ENCODE peak calls at places on chromosomes 7 and 10, in ten cellular contexts. One of them, this sample, is unnamed.

GRCh38 chr7:41437257-41438196 is 265.4 kb downstream of the INHBA start:
- DNase-seq in GM18507: no peak
- DNase-seq in natural killer cell: no peak
- DNase-seq in memory B cell: no peak
- DNase-seq in COR-L47: no peak
- DNase-seq in activated CD4-positive, alpha-beta T cell treated with anti-CD3 and anti-CD28 coated beads, Interleukin-2, amount 50 U/mL, for 1 hour: no peak
- DNase-seq in BE2C: no peak
- DNase-seq in T-helper 17 cell: no peak
- DNase-seq in KG1: no peak
- DNase-seq in glutamatergic neuron: no peak
- DNase-seq in this sample: no peak

GRCh38 chr10:17644485-17644964 is 574 bp downstream of the STAM start:
- DNase-seq in GM18507: no peak
- DNase-seq in natural killer cell: no peak
- DNase-seq in memory B cell: no peak
- DNase-seq in COR-L47: no peak
- DNase-seq in activated CD4-positive, alpha-beta T cell treated with anti-CD3 and anti-CD28 coated beads, Interleukin-2, amount 50 U/mL, for 1 hour: no peak
- DNase-seq in BE2C: peak; percentile 30
- DNase-seq in T-helper 17 cell: no peak
- DNase-seq in KG1: no peak
- DNase-seq in glutamatergic neuron: peak; percentile 59
- DNase-seq in this sample: no peak

GRCh38 chr10:123301077-123301875 is 147.1 kb downstream of the BUB3 start:
- DNase-seq in GM18507: no peak
- DNase-seq in natural killer cell: no peak
- DNase-seq in memory B cell: no peak
- DNase-seq in COR-L47: peak; percentile 23
- DNase-seq in activated CD4-positive, alpha-beta T cell treated with anti-CD3 and anti-CD28 coated beads, Interleukin-2, amount 50 U/mL, for 1 hour: no peak
- DNase-seq in BE2C: peak; percentile 83
- DNase-seq in T-helper 17 cell: no peak
- DNase-seq in KG1: no peak
- DNase-seq in glutamatergic neuron: peak; percentile 83
- DNase-seq in this sample: peak; percentile 66

GRCh38 chr10:18158698-18159342 is 18.6 kb downstream of the CACNB2 start:
- DNase-seq in GM18507: no peak
- DNase-seq in natural killer cell: no peak
- DNase-seq in memory B cell: no peak
- DNase-seq in COR-L47: no peak
- DNase-seq in activated CD4-positive, alpha-beta T cell treated with anti-CD3 and anti-CD28 coated beads, Interleukin-2, amount 50 U/mL, for 1 hour: no peak
- DNase-seq in BE2C: no peak
- DNase-seq in T-helper 17 cell: no peak
- DNase-seq in KG1: no peak
- DNase-seq in glutamatergic neuron: no peak
- DNase-seq in this sample: no peak

GRCh38 chr10:110358869-110359629 is 54.3 kb upstream of the SMNDC1 start:
- DNase-seq in GM18507: no peak
- DNase-seq in natural killer cell: no peak
- DNase-seq in memory B cell: no peak
- DNase-seq in COR-L47: no peak
- DNase-seq in activated CD4-positive, alpha-beta T cell treated with anti-CD3 and anti-CD28 coated beads, Interleukin-2, amount 50 U/mL, for 1 hour: no peak
- DNase-seq in BE2C: no peak
- DNase-seq in T-helper 17 cell: no peak
- DNase-seq in KG1: no peak
- DNase-seq in glutamatergic neuron: no peak
- DNase-seq in this sample: no peak

GRCh38 chr7:152176797-152177196 is 151.3 kb downstream of the GALNT11 start:
- DNase-seq in GM18507: no peak
- DNase-seq in natural killer cell: no peak
- DNase-seq in memory B cell: peak; percentile 30
- DNase-seq in COR-L47: no peak
- DNase-seq in activated CD4-positive, alpha-beta T cell treated with anti-CD3 and anti-CD28 coated beads, Interleukin-2, amount 50 U/mL, for 1 hour: no peak
- DNase-seq in BE2C: no peak
- DNase-seq in T-helper 17 cell: no peak
- DNase-seq in KG1: no peak
- DNase-seq in glutamatergic neuron: no peak
- DNase-seq in this sample: no peak

GRCh38 chr7:112989531-112989930 is 97.1 kb downstream of the GPR85 start:
- DNase-seq in GM18507: no peak
- DNase-seq in natural killer cell: no peak
- DNase-seq in memory B cell: no peak
- DNase-seq in COR-L47: no peak
- DNase-seq in activated CD4-positive, alpha-beta T cell treated with anti-CD3 and anti-CD28 coated beads, Interleukin-2, amount 50 U/mL, for 1 hour: no peak
- DNase-seq in BE2C: no peak
- DNase-seq in T-helper 17 cell: no peak
- DNase-seq in KG1: no peak
- DNase-seq in glutamatergic neuron: no peak
- DNase-seq in this sample: no peak

GRCh38 chr7:3159039-3159438 is 115.4 kb upstream of the CARD11 start:
- DNase-seq in GM18507: no peak
- DNase-seq in natural killer cell: no peak
- DNase-seq in memory B cell: no peak
- DNase-seq in COR-L47: no peak
- DNase-seq in activated CD4-positive, alpha-beta T cell treated with anti-CD3 and anti-CD28 coated beads, Interleukin-2, amount 50 U/mL, for 1 hour: no peak
- DNase-seq in BE2C: no peak
- DNase-seq in T-helper 17 cell: no peak
- DNase-seq in KG1: no peak
- DNase-seq in glutamatergic neuron: no peak
- DNase-seq in this sample: no peak

GRCh38 chr7:107643407-107643806 is 17.2 kb upstream of the SLC26A4 start:
- DNase-seq in GM18507: no peak
- DNase-seq in natural killer cell: no peak
- DNase-seq in memory B cell: no peak
- DNase-seq in COR-L47: no peak
- DNase-seq in activated CD4-positive, alpha-beta T cell treated with anti-CD3 and anti-CD28 coated beads, Interleukin-2, amount 50 U/mL, for 1 hour: no peak
- DNase-seq in BE2C: no peak
- DNase-seq in T-helper 17 cell: no peak
- DNase-seq in KG1: no peak
- DNase-seq in glutamatergic neuron: no peak
- DNase-seq in this sample: no peak

This sample was measured in SK-N-DZ.